ENCODE peak calls at places on chromosomes 5 and 9, in six cellular contexts. V is uterus, F is K562, I is adrenal gland, C is heart left ventricle, X is esophagus muscularis mucosa. M is an unnamed sample.

GRCh38 chr9:96663506-96664120 is 8.5 kb upstream of the PRXL2C start:
- DNase-seq in I (no peak), V (no peak), F (no peak), X (no peak), C (no peak), M (no peak)

GRCh38 chr9:107548298-107549142 is 59.0 kb upstream of the KLF4 start:
- DNase-seq in C (no peak), I (peak), X (no peak), V (peak), F (no peak), M (peak)

GRCh38 chr9:99185904-99186303 is 35.8 kb downstream of the ALG2 start:
- DNase-seq in V (no peak), X (peak), C (no peak), I (no peak), F (no peak), M (no peak)

GRCh38 chr9:128819716-128820664 is 1.7 kb downstream of the ENDOG start:
- DNase-seq in I (no peak), F (peak), V (peak), X (no peak), C (no peak), M (peak)

GRCh38 chr9:121559183-121559582 is 59.5 kb upstream of the GGTA1 start:
- DNase-seq in C (no peak), X (no peak), F (no peak), V (no peak), I (no peak), M (no peak)

GRCh38 chr5:180323929-180324632 is 29.1 kb downstream of the GFPT2 start:
- DNase-seq in F (no peak), I (no peak), V (no peak), X (no peak), C (no peak), M (no peak)

GRCh38 chr5:91357012-91357634 is 26.0 kb downstream of the ARRDC3 start:
- DNase-seq in X (peak), F (no peak), C (no peak), V (no peak), I (no peak), M (no peak)

GRCh38 chr9:128617943-128618342 is 38.7 kb downstream of the DYNC2I2 start:
- DNase-seq in C (no peak), V (no peak), I (no peak), F (no peak), X (no peak), M (no peak)

GRCh38 chr5:172972557-172972956 is 11.0 kb upstream of the ATP6V0E1 start:
- DNase-seq in C (no peak), V (no peak), X (no peak), F (no peak), I (no peak), M (no peak)

GRCh38 chr9:103530934-103531333 is 535.8 kb downstream of the CYLC2 start:
- DNase-seq in F (no peak), X (no peak), I (no peak), C (no peak), V (no peak), M (no peak)

GRCh38 chr5:36417668-36418067 is 116.0 kb upstream of the RANBP3L start:
- DNase-seq in V (no peak), C (no peak), I (no peak), X (no peak), F (no peak), M (no peak)

GRCh38 chr9:70814597-70814996 is 306.8 kb downstream of the TRPM3 start:
- DNase-seq in C (no peak), X (no peak), F (no peak), I (no peak), V (no peak), M (no peak)

GRCh38 chr9:34606908-34607307 is 5.0 kb downstream of the RPP25L start:
- DNase-seq in V (no peak), F (no peak), C (no peak), I (no peak), X (no peak), M (no peak)

GRCh38 chr5:58751222-58751621 is 168.3 kb downstream of the RAB3C start:
- DNase-seq in C (no peak), X (no peak), F (no peak), V (no peak), I (no peak), M (peak)

GRCh38 chr9:37337301-37337905 is 85.1 kb upstream of the GRHPR start:
- DNase-seq in I (no peak), X (no peak), V (no peak), C (no peak), F (peak), M (peak)

GRCh38 chr9:19154135-19154612 is 26.9 kb upstream of the PLIN2 start:
- DNase-seq in V (peak), C (no peak), X (no peak), I (peak), F (peak), M (peak)
- TF ChIP-seq POLR2A in V (no peak), C (no peak), X (no peak), I (peak), F (no peak), M (peak)

DNA sequence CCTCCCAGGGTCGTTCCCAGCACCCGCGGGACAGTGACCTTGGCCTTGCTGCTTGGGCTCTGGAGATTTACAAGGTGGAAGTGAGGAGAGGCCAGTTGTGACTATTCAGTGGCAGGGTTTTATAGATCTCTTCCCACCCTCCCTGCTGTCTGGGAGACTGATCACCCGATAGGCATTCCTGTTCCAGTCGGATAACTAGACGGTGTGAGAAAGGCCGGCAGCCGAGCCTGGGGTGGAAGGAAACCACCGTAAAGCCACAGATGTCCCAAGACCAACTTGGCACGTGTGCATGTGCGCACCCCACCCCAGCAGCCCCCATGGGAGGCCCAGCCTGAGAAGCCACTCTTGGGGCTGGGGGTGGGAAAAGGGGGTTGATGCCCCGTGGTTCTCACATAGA is 225.9 kb downstream of the FANCC start:
- DNase-seq in C (no peak), X (no peak), I (no peak), F (no peak), V (no peak), M (no peak)
- TF ChIP-seq POLR2A in C (no peak), X (no peak), I (no peak), F (no peak), V (no peak), M (no peak)

GRCh38 chr5:150394912-150395689 is 17.6 kb downstream of the CD74 start:
- DNase-seq in C (no peak), V (no peak), F (no peak), X (no peak), I (no peak), M (no peak)

GRCh38 chr5:150395690-150395979 is 17.1 kb downstream of the CD74 start:
- DNase-seq in V (no peak), I (no peak), C (no peak), X (no peak), F (no peak), M (no peak)

GRCh38 chr5:150397749-150398431 is 14.8 kb downstream of the CD74 start:
- DNase-seq in C (no peak), I (no peak), V (no peak), X (no peak), F (no peak), M (no peak)

GRCh38 chr5:150394103-150394502 is 18.6 kb downstream of the CD74 start:
- DNase-seq in V (no peak), F (no peak), X (no peak), I (no peak), C (no peak), M (no peak)

DNA sequence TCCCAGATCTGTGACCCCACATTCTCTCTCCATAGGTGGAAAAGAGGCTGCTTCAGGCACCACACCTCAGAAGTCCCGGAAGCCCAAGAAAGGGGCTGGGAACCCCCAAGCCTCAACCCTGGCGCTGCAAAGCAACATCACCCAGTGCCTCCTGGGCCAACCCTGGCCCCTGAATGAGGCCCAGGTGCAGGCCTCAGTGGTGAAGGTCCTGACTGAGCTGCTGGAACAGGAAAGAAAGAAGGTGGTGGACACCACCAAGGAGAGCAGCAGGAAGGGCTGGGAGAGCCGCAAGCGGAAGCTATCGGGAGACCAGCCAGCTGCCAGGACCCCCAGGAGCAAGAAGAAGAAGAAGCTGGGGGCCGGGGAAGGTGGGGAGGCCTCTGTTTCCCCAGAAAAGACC is 16.5 kb downstream of the CD74 start:
- DNase-seq in V (no peak), X (no peak), C (no peak), I (no peak), F (no peak), M (no peak)
- TF ChIP-seq POLR2A in V (no peak), X (no peak), C (no peak), I (no peak), F (no peak), M (no peak)

GRCh38 chr5:177301503-177302165 is 1.9 kb downstream of the RAB24 start:
- DNase-seq in I (peak), F (no peak), V (no peak), X (no peak), C (no peak), M (no peak)
- TF ChIP-seq POLR2A in I (no peak), F (no peak), V (no peak), X (no peak), C (no peak), M (no peak)

DNA sequence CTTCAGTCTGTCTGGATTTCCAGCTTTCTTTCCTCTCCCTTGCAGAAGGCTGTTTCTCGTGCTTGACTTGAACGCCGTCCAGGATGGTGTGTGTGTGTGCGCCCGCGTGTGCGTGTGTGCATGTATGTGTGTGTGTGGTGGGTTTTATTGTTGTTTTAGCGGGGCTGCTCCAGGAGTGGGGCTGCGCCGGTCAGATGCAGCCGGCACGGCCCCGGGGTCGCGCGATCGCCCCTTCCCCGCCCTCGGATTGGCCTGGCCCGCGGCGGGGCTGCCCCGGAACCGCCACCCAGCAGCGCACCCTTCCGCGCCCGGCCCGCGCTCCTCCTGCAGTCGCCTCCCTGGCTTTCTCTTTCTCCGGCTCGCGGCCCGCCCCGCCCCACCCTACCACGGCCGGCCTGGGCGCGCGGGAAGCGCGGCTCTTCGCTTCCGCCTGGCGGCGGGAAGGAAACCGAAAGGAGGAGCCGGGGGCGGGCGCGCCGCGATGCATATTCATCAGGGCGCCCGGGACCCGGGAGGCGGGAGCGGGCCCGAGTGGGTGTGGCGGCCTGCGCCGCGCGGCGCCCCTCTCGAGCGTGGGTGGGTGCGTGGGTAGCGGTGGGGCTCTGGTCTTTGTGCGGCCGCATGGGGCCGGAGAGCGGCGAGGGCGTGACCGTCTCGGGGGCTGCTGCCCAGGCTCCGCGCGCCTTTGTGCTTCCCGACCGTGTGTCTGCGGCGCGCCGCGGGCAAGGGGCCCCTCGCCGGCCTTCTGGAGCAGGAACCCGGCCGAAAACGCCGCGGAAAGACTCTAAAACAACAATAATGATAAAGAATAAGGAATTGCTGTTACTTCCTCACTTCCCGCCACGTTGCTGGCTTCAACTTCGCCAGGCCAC is 8.5 kb upstream of the NFIB start:
- DNase-seq in I (peak), X (peak), F (peak), V (peak), C (peak), M (peak)
- TF ChIP-seq POLR2A in I (peak), X (no peak), F (peak), V (peak), C (no peak), M (peak)

GRCh38 chr5:142235870-142236672 is 88.8 kb downstream of the SPRY4 start:
- DNase-seq in F (no peak), C (no peak), X (no peak), I (no peak), V (no peak), M (no peak)
- TF ChIP-seq POLR2A in F (no peak), C (no peak), X (no peak), I (no peak), V (no peak), M (no peak)